ENCODE peak calls at places on chromosomes 7 and 10, in eight cellular contexts. One of them, this sample, is unnamed.

GRCh38 chr10:88194041-88194887 is 330.8 kb downstream of the PTEN start:
- DNase-seq in GM12878: no peak
- DNase-seq in sigmoid colon: no peak
- DNase-seq in transverse colon: no peak
- DNase-seq in SK-N-SH: no peak
- DNase-seq in ovary: no peak
- DNase-seq in A549: no peak
- DNase-seq in tibial nerve: no peak
- DNase-seq in this sample: no peak

GRCh38 chr10:116138897-116139296 is 134.1 kb downstream of the GFRA1 start:
- DNase-seq in SK-N-SH: no peak
- DNase-seq in GM12878: no peak
- DNase-seq in transverse colon: no peak
- DNase-seq in sigmoid colon: no peak
- DNase-seq in ovary: no peak
- DNase-seq in A549: no peak
- DNase-seq in tibial nerve: no peak
- DNase-seq in this sample: no peak

GRCh38 chr10:77927343-77928256 is 1.0 kb upstream of the DLG5 start:
- DNase-seq in A549: no peak
- DNase-seq in transverse colon: no peak
- DNase-seq in SK-N-SH: no peak
- DNase-seq in sigmoid colon: no peak
- DNase-seq in ovary: no peak
- DNase-seq in tibial nerve: no peak
- DNase-seq in GM12878: no peak
- DNase-seq in this sample: no peak

GRCh38 chr7:57274535-57275283 is 142.5 kb upstream of the ZNF479 start:
- DNase-seq in A549: no peak
- DNase-seq in SK-N-SH: no peak
- DNase-seq in sigmoid colon: no peak
- DNase-seq in transverse colon: no peak
- DNase-seq in tibial nerve: no peak
- DNase-seq in GM12878: no peak
- DNase-seq in ovary: no peak
- DNase-seq in this sample: no peak

GRCh38 chr7:92944633-92945032 is 108.3 kb upstream of the CDK6 start:
- DNase-seq in SK-N-SH: no peak
- DNase-seq in ovary: no peak
- DNase-seq in transverse colon: peak; percentile 56
- DNase-seq in tibial nerve: no peak
- DNase-seq in A549: no peak
- DNase-seq in GM12878: no peak
- DNase-seq in sigmoid colon: no peak
- DNase-seq in this sample: no peak

GRCh38 chr7:64802699-64803098 is 8.5 kb downstream of the ZNF138 start:
- DNase-seq in GM12878: no peak
- DNase-seq in tibial nerve: no peak
- DNase-seq in ovary: no peak
- DNase-seq in sigmoid colon: no peak
- DNase-seq in transverse colon: no peak
- DNase-seq in SK-N-SH: no peak
- DNase-seq in A549: no peak
- DNase-seq in this sample: no peak

GRCh38 chr10:21364196-21365114 is 161.0 kb downstream of the SKIDA1 start:
- DNase-seq in A549: peak; percentile 89
- DNase-seq in tibial nerve: no peak
- DNase-seq in transverse colon: peak; percentile 12
- DNase-seq in SK-N-SH: no peak
- DNase-seq in ovary: peak; percentile 26
- DNase-seq in sigmoid colon: no peak
- DNase-seq in GM12878: no peak
- DNase-seq in this sample: no peak

GRCh38 chr10:80292607-80293239 is 3.3 kb upstream of the MAT1A start:
- DNase-seq in SK-N-SH: no peak
- DNase-seq in transverse colon: no peak
- DNase-seq in ovary: no peak
- DNase-seq in A549: no peak
- DNase-seq in GM12878: no peak
- DNase-seq in sigmoid colon: no peak
- DNase-seq in tibial nerve: no peak
- DNase-seq in this sample: peak; percentile 52

GRCh38 chr10:91077549-91078017 is 142.9 kb upstream of the PCGF5 start:
- DNase-seq in SK-N-SH: peak; percentile 68
- DNase-seq in transverse colon: peak; percentile 83
- DNase-seq in GM12878: no peak
- DNase-seq in A549: no peak
- DNase-seq in sigmoid colon: no peak
- DNase-seq in tibial nerve: no peak
- DNase-seq in ovary: peak; percentile 30
- DNase-seq in this sample: peak; percentile 58

GRCh38 chr7:152333134-152333533 is 102.7 kb downstream of the KMT2C start:
- DNase-seq in ovary: no peak
- DNase-seq in tibial nerve: no peak
- DNase-seq in A549: no peak
- DNase-seq in sigmoid colon: no peak
- DNase-seq in SK-N-SH: no peak
- DNase-seq in transverse colon: no peak
- DNase-seq in GM12878: no peak
- DNase-seq in this sample: no peak

GRCh38 chr10:79129361-79129997 is 60.7 kb downstream of the ZMIZ1 start:
- DNase-seq in tibial nerve: no peak
- DNase-seq in ovary: peak; percentile 74
- DNase-seq in A549: peak; percentile 63
- DNase-seq in transverse colon: no peak
- DNase-seq in SK-N-SH: peak; percentile 86
- DNase-seq in GM12878: no peak
- DNase-seq in sigmoid colon: no peak
- DNase-seq in this sample: no peak

GRCh38 chr10:79203833-79204232 is 135.1 kb downstream of the ZMIZ1 start:
- DNase-seq in tibial nerve: no peak
- DNase-seq in GM12878: no peak
- DNase-seq in A549: no peak
- DNase-seq in sigmoid colon: no peak
- DNase-seq in transverse colon: no peak
- DNase-seq in ovary: no peak
- DNase-seq in SK-N-SH: peak; percentile 92
- DNase-seq in this sample: no peak

GRCh38 chr7:24536670-24537069 is 36.6 kb upstream of the PALS2 start:
- DNase-seq in transverse colon: no peak
- DNase-seq in tibial nerve: no peak
- DNase-seq in GM12878: no peak
- DNase-seq in SK-N-SH: no peak
- DNase-seq in A549: no peak
- DNase-seq in ovary: no peak
- DNase-seq in sigmoid colon: no peak
- DNase-seq in this sample: no peak

GRCh38 chr10:26858707-26859034 is 2.1 kb downstream of the ABI1 start:
- DNase-seq in tibial nerve: no peak
- DNase-seq in sigmoid colon: no peak
- DNase-seq in SK-N-SH: no peak
- DNase-seq in A549: no peak
- DNase-seq in GM12878: no peak
- DNase-seq in ovary: no peak
- DNase-seq in transverse colon: no peak
- DNase-seq in this sample: no peak

GRCh38 chr10:120732643-120733313 is 118.4 kb upstream of the WDR11 start:
- DNase-seq in SK-N-SH: no peak
- DNase-seq in transverse colon: no peak
- DNase-seq in tibial nerve: no peak
- DNase-seq in GM12878: no peak
- DNase-seq in sigmoid colon: no peak
- DNase-seq in ovary: no peak
- DNase-seq in A549: no peak
- DNase-seq in this sample: no peak

GRCh38 chr10:72730462-72730861 is 38.5 kb downstream of the MCU start:
- DNase-seq in SK-N-SH: no peak
- DNase-seq in tibial nerve: no peak
- DNase-seq in ovary: no peak
- DNase-seq in sigmoid colon: no peak
- DNase-seq in transverse colon: no peak
- DNase-seq in GM12878: no peak
- DNase-seq in A549: no peak
- DNase-seq in this sample: no peak

GRCh38 chr7:13017325-13017853 is 330.0 kb downstream of the ARL4A start:
- DNase-seq in GM12878: no peak
- DNase-seq in A549: peak; percentile 65
- DNase-seq in transverse colon: no peak
- DNase-seq in sigmoid colon: no peak
- DNase-seq in tibial nerve: no peak
- DNase-seq in ovary: no peak
- DNase-seq in SK-N-SH: no peak
- DNase-seq in this sample: no peak
- TF ChIP-seq EP300 in GM12878: no peak
- TF ChIP-seq EP300 in A549: no peak
- TF ChIP-seq EP300 in transverse colon: no peak
- TF ChIP-seq EP300 in sigmoid colon: no peak
- TF ChIP-seq EP300 in tibial nerve: no peak
- TF ChIP-seq EP300 in ovary: no peak
- TF ChIP-seq EP300 in SK-N-SH: no peak
- TF ChIP-seq EP300 in this sample: no peak

GRCh38 chr10:31820794-31821369 is 107.7 kb downstream of the ARHGAP12 start:
- DNase-seq in A549: no peak
- DNase-seq in ovary: no peak
- DNase-seq in tibial nerve: no peak
- DNase-seq in transverse colon: no peak
- DNase-seq in GM12878: no peak
- DNase-seq in SK-N-SH: no peak
- DNase-seq in sigmoid colon: no peak
- DNase-seq in this sample: no peak

GRCh38 chr10:31822150-31822549 is 106.5 kb downstream of the ARHGAP12 start:
- DNase-seq in sigmoid colon: no peak
- DNase-seq in A549: no peak
- DNase-seq in transverse colon: no peak
- DNase-seq in tibial nerve: no peak
- DNase-seq in SK-N-SH: no peak
- DNase-seq in ovary: no peak
- DNase-seq in GM12878: no peak
- DNase-seq in this sample: no peak

GRCh38 chr10:31816318-31816717 is 112.3 kb downstream of the ARHGAP12 start:
- DNase-seq in A549: no peak
- DNase-seq in transverse colon: no peak
- DNase-seq in tibial nerve: no peak
- DNase-seq in SK-N-SH: no peak
- DNase-seq in ovary: no peak
- DNase-seq in GM12878: no peak
- DNase-seq in sigmoid colon: no peak
- DNase-seq in this sample: no peak

GRCh38 chr10:31820096-31820495 is 108.5 kb downstream of the ARHGAP12 start:
- DNase-seq in GM12878: no peak
- DNase-seq in ovary: no peak
- DNase-seq in sigmoid colon: no peak
- DNase-seq in tibial nerve: no peak
- DNase-seq in SK-N-SH: no peak
- DNase-seq in A549: no peak
- DNase-seq in transverse colon: no peak
- DNase-seq in this sample: no peak

DNA sequence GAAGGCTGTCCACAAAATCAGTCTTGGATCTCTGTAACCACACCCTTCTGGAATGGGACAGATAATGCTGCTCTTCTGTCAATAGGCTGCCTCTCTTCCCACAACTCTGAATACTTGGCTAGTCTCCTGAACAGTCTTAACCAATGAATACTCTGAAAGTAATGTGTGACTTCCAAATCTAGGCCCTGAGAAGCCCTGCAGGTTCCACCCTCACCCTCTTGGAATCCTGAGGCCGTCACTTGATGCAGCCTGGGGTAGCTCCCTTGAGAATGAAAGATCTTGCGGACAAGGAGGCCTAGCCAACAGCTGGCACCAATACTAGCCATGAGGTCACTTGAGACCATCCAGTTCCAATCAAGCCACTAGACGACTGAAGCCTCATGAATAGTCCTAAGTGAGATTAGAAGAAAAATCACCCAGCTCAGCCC is 109.2 kb downstream of the ARHGAP12 start:
- DNase-seq in sigmoid colon: no peak
- DNase-seq in ovary: no peak
- DNase-seq in tibial nerve: peak; percentile 37
- DNase-seq in SK-N-SH: no peak
- DNase-seq in transverse colon: no peak
- DNase-seq in A549: no peak
- DNase-seq in GM12878: no peak
- DNase-seq in this sample: no peak
- TF ChIP-seq EP300 in sigmoid colon: no peak
- TF ChIP-seq EP300 in ovary: no peak
- TF ChIP-seq EP300 in tibial nerve: no peak
- TF ChIP-seq EP300 in SK-N-SH: no peak
- TF ChIP-seq EP300 in transverse colon: no peak
- TF ChIP-seq EP300 in A549: no peak
- TF ChIP-seq EP300 in GM12878: no peak
- TF ChIP-seq EP300 in this sample: no peak

GRCh38 chr10:49486738-49487137 is 52.2 kb downstream of the ERCC6 start:
- DNase-seq in SK-N-SH: no peak
- DNase-seq in transverse colon: no peak
- DNase-seq in sigmoid colon: no peak
- DNase-seq in A549: no peak
- DNase-seq in ovary: no peak
- DNase-seq in tibial nerve: no peak
- DNase-seq in GM12878: no peak
- DNase-seq in this sample: no peak

GRCh38 chr10:49488056-49488455 is 50.9 kb downstream of the ERCC6 start:
- DNase-seq in SK-N-SH: peak; percentile 70
- DNase-seq in ovary: no peak
- DNase-seq in sigmoid colon: no peak
- DNase-seq in GM12878: no peak
- DNase-seq in tibial nerve: no peak
- DNase-seq in transverse colon: no peak
- DNase-seq in A549: no peak
- DNase-seq in this sample: no peak

GRCh38 chr10:49486009-49486408 is 52.9 kb downstream of the ERCC6 start:
- DNase-seq in GM12878: no peak
- DNase-seq in tibial nerve: no peak
- DNase-seq in SK-N-SH: no peak
- DNase-seq in sigmoid colon: no peak
- DNase-seq in transverse colon: no peak
- DNase-seq in ovary: no peak
- DNase-seq in A549: no peak
- DNase-seq in this sample: no peak

GRCh38 chr10:49484501-49485230 is 54.3 kb downstream of the ERCC6 start:
- DNase-seq in SK-N-SH: no peak
- DNase-seq in sigmoid colon: no peak
- DNase-seq in A549: no peak
- DNase-seq in GM12878: no peak
- DNase-seq in transverse colon: no peak
- DNase-seq in tibial nerve: no peak
- DNase-seq in ovary: no peak
- DNase-seq in this sample: no peak
- TF ChIP-seq EP300 in SK-N-SH: no peak
- TF ChIP-seq EP300 in sigmoid colon: no peak
- TF ChIP-seq EP300 in A549: no peak
- TF ChIP-seq EP300 in GM12878: no peak
- TF ChIP-seq EP300 in transverse colon: no peak
- TF ChIP-seq EP300 in tibial nerve: no peak
- TF ChIP-seq EP300 in ovary: no peak
- TF ChIP-seq EP300 in this sample: no peak

DNA sequence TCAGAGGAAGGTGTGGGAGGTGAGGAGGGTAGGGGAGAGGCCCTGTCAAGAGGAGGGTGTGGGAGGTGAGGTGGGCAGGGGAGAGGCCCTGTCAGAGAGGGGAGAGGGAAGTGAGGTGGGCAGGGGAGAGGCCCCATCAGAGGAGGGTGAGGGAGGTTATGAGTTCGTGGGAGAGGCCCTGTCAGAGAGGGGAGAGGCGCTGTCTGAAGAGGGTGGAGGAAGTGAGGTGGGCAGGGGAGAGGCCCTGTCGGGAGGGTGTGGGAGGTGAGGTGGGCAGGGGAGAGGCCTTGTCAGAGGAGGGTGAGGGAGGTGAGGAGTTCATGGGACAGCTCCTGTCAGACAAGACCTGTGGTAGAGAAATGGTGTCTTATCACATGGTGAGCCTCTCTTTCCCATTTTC is 74.4 kb downstream of the INPP5A start:
- DNase-seq in ovary: no peak
- DNase-seq in GM12878: no peak
- DNase-seq in A549: no peak
- DNase-seq in transverse colon: no peak
- DNase-seq in sigmoid colon: no peak
- DNase-seq in SK-N-SH: peak; percentile 11
- DNase-seq in tibial nerve: no peak
- DNase-seq in this sample: no peak
- TF ChIP-seq EP300 in ovary: no peak
- TF ChIP-seq EP300 in GM12878: no peak
- TF ChIP-seq EP300 in A549: no peak
- TF ChIP-seq EP300 in transverse colon: no peak
- TF ChIP-seq EP300 in sigmoid colon: no peak
- TF ChIP-seq EP300 in SK-N-SH: no peak
- TF ChIP-seq EP300 in tibial nerve: no peak
- TF ChIP-seq EP300 in this sample: no peak

This sample was measured in upper lobe of left lung.